ENCODE peak calls at places on chromosomes 7 and 10, in nine cellular contexts. One of them, this sample, is unnamed.
A peak's percentile ranks its signal among the peaks of the same experiment; 100 is the strongest.

GRCh38 chr7:141593134-141593533 is 41.9 kb downstream of the AGK start:
- DNase-seq in dorsolateral prefrontal cortex: no peak
- DNase-seq in astrocyte of the spinal cord: peak; percentile 68
- DNase-seq in HCT116: no peak
- DNase-seq in choroid plexus epithelial cell: peak; percentile 93
- DNase-seq in endothelial cell: no peak
- DNase-seq in K562: peak; percentile 87
- DNase-seq in bronchial epithelial cell: peak; percentile 7
- DNase-seq in fibroblast of the aortic adventitia: peak; percentile 53
- DNase-seq in this sample: no peak

GRCh38 chr7:79114875-79115274 is 338.6 kb downstream of the MAGI2 start:
- DNase-seq in endothelial cell: no peak
- DNase-seq in astrocyte of the spinal cord: no peak
- DNase-seq in HCT116: no peak
- DNase-seq in bronchial epithelial cell: no peak
- DNase-seq in choroid plexus epithelial cell: no peak
- DNase-seq in K562: no peak
- DNase-seq in fibroblast of the aortic adventitia: no peak
- DNase-seq in dorsolateral prefrontal cortex: no peak
- DNase-seq in this sample: no peak

GRCh38 chr10:73522263-73522662 is 26.4 kb upstream of the PPP3CB start:
- DNase-seq in dorsolateral prefrontal cortex: no peak
- DNase-seq in astrocyte of the spinal cord: no peak
- DNase-seq in bronchial epithelial cell: no peak
- DNase-seq in fibroblast of the aortic adventitia: peak; percentile 43
- DNase-seq in choroid plexus epithelial cell: no peak
- DNase-seq in HCT116: no peak
- DNase-seq in K562: no peak
- DNase-seq in endothelial cell: no peak
- DNase-seq in this sample: no peak

GRCh38 chr7:128840326-128841170 is 10.3 kb downstream of the FLNC start:
- DNase-seq in dorsolateral prefrontal cortex: no peak
- DNase-seq in endothelial cell: no peak
- DNase-seq in choroid plexus epithelial cell: no peak
- DNase-seq in HCT116: no peak
- DNase-seq in astrocyte of the spinal cord: no peak
- DNase-seq in K562: no peak
- DNase-seq in fibroblast of the aortic adventitia: no peak
- DNase-seq in bronchial epithelial cell: no peak
- DNase-seq in this sample: no peak

GRCh38 chr10:71294091-71294561 is 24.9 kb upstream of the SLC29A3 start:
- DNase-seq in K562: no peak
- DNase-seq in dorsolateral prefrontal cortex: no peak
- DNase-seq in bronchial epithelial cell: peak; percentile 42
- DNase-seq in HCT116: no peak
- DNase-seq in fibroblast of the aortic adventitia: no peak
- DNase-seq in endothelial cell: no peak
- DNase-seq in choroid plexus epithelial cell: no peak
- DNase-seq in astrocyte of the spinal cord: no peak
- DNase-seq in this sample: no peak

GRCh38 chr10:101397140-101397539 is 43.2 kb downstream of the BTRC start:
- DNase-seq in endothelial cell: peak; percentile 37
- DNase-seq in HCT116: peak; percentile 6
- DNase-seq in choroid plexus epithelial cell: peak; percentile 75
- DNase-seq in astrocyte of the spinal cord: peak; percentile 63
- DNase-seq in fibroblast of the aortic adventitia: peak; percentile 80
- DNase-seq in bronchial epithelial cell: peak; percentile 20
- DNase-seq in dorsolateral prefrontal cortex: no peak
- DNase-seq in K562: peak; percentile 21
- DNase-seq in this sample: no peak

GRCh38 chr7:150370612-150371071 is 2.0 kb downstream of the REPIN1 start:
- DNase-seq in astrocyte of the spinal cord: peak; percentile 62
- DNase-seq in K562: peak; percentile 5
- DNase-seq in HCT116: no peak
- DNase-seq in dorsolateral prefrontal cortex: no peak
- DNase-seq in bronchial epithelial cell: no peak
- DNase-seq in endothelial cell: no peak
- DNase-seq in choroid plexus epithelial cell: peak; percentile 61
- DNase-seq in fibroblast of the aortic adventitia: peak; percentile 58
- DNase-seq in this sample: no peak

GRCh38 chr7:19143930-19144574 is 1.2 kb downstream of the FERD3L start:
- DNase-seq in choroid plexus epithelial cell: no peak
- DNase-seq in HCT116: no peak
- DNase-seq in astrocyte of the spinal cord: no peak
- DNase-seq in endothelial cell: peak; percentile 23
- DNase-seq in dorsolateral prefrontal cortex: no peak
- DNase-seq in K562: no peak
- DNase-seq in bronchial epithelial cell: no peak
- DNase-seq in fibroblast of the aortic adventitia: no peak
- DNase-seq in this sample: no peak

GRCh38 chr7:64890761-64891666 is 12.1 kb upstream of the ZNF273 start:
- DNase-seq in choroid plexus epithelial cell: no peak
- DNase-seq in HCT116: no peak
- DNase-seq in astrocyte of the spinal cord: no peak
- DNase-seq in fibroblast of the aortic adventitia: peak; percentile 48
- DNase-seq in endothelial cell: no peak
- DNase-seq in dorsolateral prefrontal cortex: peak; percentile 50
- DNase-seq in K562: no peak
- DNase-seq in bronchial epithelial cell: peak; percentile 67
- DNase-seq in this sample: no peak

GRCh38 chr7:82358923-82359322 is 84.7 kb downstream of the CACNA2D1 start:
- DNase-seq in K562: no peak
- DNase-seq in fibroblast of the aortic adventitia: no peak
- DNase-seq in bronchial epithelial cell: no peak
- DNase-seq in dorsolateral prefrontal cortex: no peak
- DNase-seq in astrocyte of the spinal cord: no peak
- DNase-seq in endothelial cell: no peak
- DNase-seq in HCT116: no peak
- DNase-seq in choroid plexus epithelial cell: no peak
- DNase-seq in this sample: no peak

GRCh38 chr10:111233439-111233838 is 156.6 kb downstream of the ADRA2A start:
- DNase-seq in choroid plexus epithelial cell: no peak
- DNase-seq in astrocyte of the spinal cord: no peak
- DNase-seq in bronchial epithelial cell: no peak
- DNase-seq in HCT116: no peak
- DNase-seq in K562: no peak
- DNase-seq in fibroblast of the aortic adventitia: no peak
- DNase-seq in dorsolateral prefrontal cortex: no peak
- DNase-seq in endothelial cell: peak; percentile 42
- DNase-seq in this sample: no peak

GRCh38 chr7:7100432-7100849 is 81.9 kb upstream of the C1GALT1 start:
- DNase-seq in choroid plexus epithelial cell: peak; percentile 38
- DNase-seq in dorsolateral prefrontal cortex: no peak
- DNase-seq in K562: peak; percentile 91
- DNase-seq in HCT116: no peak
- DNase-seq in astrocyte of the spinal cord: peak; percentile 15
- DNase-seq in fibroblast of the aortic adventitia: no peak
- DNase-seq in bronchial epithelial cell: peak; percentile 97
- DNase-seq in endothelial cell: peak; percentile 17
- DNase-seq in this sample: no peak

GRCh38 chr7:11931306-11931705 is 99.3 kb upstream of the THSD7A start:
- DNase-seq in fibroblast of the aortic adventitia: no peak
- DNase-seq in K562: no peak
- DNase-seq in choroid plexus epithelial cell: peak; percentile 15
- DNase-seq in endothelial cell: no peak
- DNase-seq in bronchial epithelial cell: no peak
- DNase-seq in astrocyte of the spinal cord: no peak
- DNase-seq in dorsolateral prefrontal cortex: no peak
- DNase-seq in HCT116: no peak
- DNase-seq in this sample: no peak

GRCh38 chr10:124476043-124476725 is 14.6 kb downstream of the LHPP start:
- DNase-seq in endothelial cell: no peak
- DNase-seq in K562: no peak
- DNase-seq in fibroblast of the aortic adventitia: no peak
- DNase-seq in choroid plexus epithelial cell: no peak
- DNase-seq in astrocyte of the spinal cord: no peak
- DNase-seq in bronchial epithelial cell: no peak
- DNase-seq in dorsolateral prefrontal cortex: no peak
- DNase-seq in HCT116: no peak
- DNase-seq in this sample: peak; percentile 21

GRCh38 chr10:68049289-68050078 is 25.6 kb downstream of the HERC4 start:
- DNase-seq in dorsolateral prefrontal cortex: no peak
- DNase-seq in astrocyte of the spinal cord: no peak
- DNase-seq in choroid plexus epithelial cell: no peak
- DNase-seq in fibroblast of the aortic adventitia: no peak
- DNase-seq in endothelial cell: no peak
- DNase-seq in K562: no peak
- DNase-seq in bronchial epithelial cell: no peak
- DNase-seq in HCT116: no peak
- DNase-seq in this sample: no peak

GRCh38 chr7:131197920-131198610 is 129.6 kb upstream of the MKLN1 start:
- DNase-seq in astrocyte of the spinal cord: peak; percentile 64
- DNase-seq in dorsolateral prefrontal cortex: no peak
- DNase-seq in choroid plexus epithelial cell: peak; percentile 40
- DNase-seq in endothelial cell: no peak
- DNase-seq in bronchial epithelial cell: no peak
- DNase-seq in K562: no peak
- DNase-seq in fibroblast of the aortic adventitia: peak; percentile 52
- DNase-seq in HCT116: no peak
- DNase-seq in this sample: no peak

GRCh38 chr7:159144756-159145543 is at the start of gene VIPR2:
- DNase-seq in astrocyte of the spinal cord: no peak
- DNase-seq in K562: no peak
- DNase-seq in dorsolateral prefrontal cortex: no peak
- DNase-seq in choroid plexus epithelial cell: no peak
- DNase-seq in HCT116: no peak
- DNase-seq in endothelial cell: no peak
- DNase-seq in fibroblast of the aortic adventitia: no peak
- DNase-seq in bronchial epithelial cell: no peak
- DNase-seq in this sample: no peak

GRCh38 chr10:91090761-91091529 is 129.5 kb upstream of the PCGF5 start:
- DNase-seq in choroid plexus epithelial cell: peak; percentile 61
- DNase-seq in HCT116: no peak
- DNase-seq in fibroblast of the aortic adventitia: peak; percentile 6
- DNase-seq in bronchial epithelial cell: no peak
- DNase-seq in dorsolateral prefrontal cortex: no peak
- DNase-seq in astrocyte of the spinal cord: peak; percentile 14
- DNase-seq in K562: no peak
- DNase-seq in endothelial cell: no peak
- DNase-seq in this sample: no peak
- TF ChIP-seq CTCF in choroid plexus epithelial cell: peak; percentile 62
- TF ChIP-seq CTCF in HCT116: no peak
- TF ChIP-seq CTCF in fibroblast of the aortic adventitia: peak; percentile 30
- TF ChIP-seq CTCF in bronchial epithelial cell: no peak
- TF ChIP-seq CTCF in dorsolateral prefrontal cortex: no peak
- TF ChIP-seq CTCF in astrocyte of the spinal cord: peak; percentile 40
- TF ChIP-seq CTCF in K562: no peak
- TF ChIP-seq CTCF in endothelial cell: no peak
- TF ChIP-seq CTCF in this sample: no peak

GRCh38 chr10:115580239-115580638 is 487.1 kb downstream of the ATRNL1 start:
- DNase-seq in K562: no peak
- DNase-seq in endothelial cell: no peak
- DNase-seq in fibroblast of the aortic adventitia: no peak
- DNase-seq in HCT116: no peak
- DNase-seq in bronchial epithelial cell: no peak
- DNase-seq in astrocyte of the spinal cord: no peak
- DNase-seq in dorsolateral prefrontal cortex: no peak
- DNase-seq in choroid plexus epithelial cell: no peak
- DNase-seq in this sample: no peak
- TF ChIP-seq CTCF in K562: no peak
- TF ChIP-seq CTCF in endothelial cell: peak; percentile 20
- TF ChIP-seq CTCF in fibroblast of the aortic adventitia: no peak
- TF ChIP-seq CTCF in HCT116: no peak
- TF ChIP-seq CTCF in bronchial epithelial cell: no peak
- TF ChIP-seq CTCF in astrocyte of the spinal cord: no peak
- TF ChIP-seq CTCF in dorsolateral prefrontal cortex: no peak
- TF ChIP-seq CTCF in choroid plexus epithelial cell: peak; percentile 20
- TF ChIP-seq CTCF in this sample: no peak

GRCh38 chr10:125564570-125564969 is 118.4 kb downstream of the TEX36 start:
- DNase-seq in astrocyte of the spinal cord: no peak
- DNase-seq in dorsolateral prefrontal cortex: no peak
- DNase-seq in HCT116: no peak
- DNase-seq in endothelial cell: no peak
- DNase-seq in choroid plexus epithelial cell: no peak
- DNase-seq in fibroblast of the aortic adventitia: no peak
- DNase-seq in K562: no peak
- DNase-seq in bronchial epithelial cell: no peak
- DNase-seq in this sample: no peak

GRCh38 chr10:125559210-125559609 is 123.8 kb downstream of the TEX36 start:
- DNase-seq in bronchial epithelial cell: no peak
- DNase-seq in HCT116: no peak
- DNase-seq in astrocyte of the spinal cord: no peak
- DNase-seq in dorsolateral prefrontal cortex: no peak
- DNase-seq in endothelial cell: no peak
- DNase-seq in K562: no peak
- DNase-seq in fibroblast of the aortic adventitia: no peak
- DNase-seq in choroid plexus epithelial cell: no peak
- DNase-seq in this sample: no peak

GRCh38 chr10:125567529-125567928 is 115.4 kb downstream of the TEX36 start:
- DNase-seq in choroid plexus epithelial cell: no peak
- DNase-seq in K562: no peak
- DNase-seq in HCT116: no peak
- DNase-seq in bronchial epithelial cell: no peak
- DNase-seq in dorsolateral prefrontal cortex: no peak
- DNase-seq in endothelial cell: no peak
- DNase-seq in fibroblast of the aortic adventitia: no peak
- DNase-seq in astrocyte of the spinal cord: no peak
- DNase-seq in this sample: no peak

GRCh38 chr10:125560947-125561346 is 122.0 kb downstream of the TEX36 start:
- DNase-seq in fibroblast of the aortic adventitia: no peak
- DNase-seq in bronchial epithelial cell: no peak
- DNase-seq in astrocyte of the spinal cord: no peak
- DNase-seq in endothelial cell: no peak
- DNase-seq in HCT116: no peak
- DNase-seq in choroid plexus epithelial cell: no peak
- DNase-seq in K562: no peak
- DNase-seq in dorsolateral prefrontal cortex: no peak
- DNase-seq in this sample: no peak

GRCh38 chr10:125562737-125563136 is 120.2 kb downstream of the TEX36 start:
- DNase-seq in choroid plexus epithelial cell: no peak
- DNase-seq in dorsolateral prefrontal cortex: no peak
- DNase-seq in fibroblast of the aortic adventitia: no peak
- DNase-seq in bronchial epithelial cell: no peak
- DNase-seq in K562: no peak
- DNase-seq in endothelial cell: no peak
- DNase-seq in astrocyte of the spinal cord: no peak
- DNase-seq in HCT116: peak; percentile 37
- DNase-seq in this sample: no peak
- TF ChIP-seq CTCF in choroid plexus epithelial cell: no peak
- TF ChIP-seq CTCF in dorsolateral prefrontal cortex: no peak
- TF ChIP-seq CTCF in fibroblast of the aortic adventitia: no peak
- TF ChIP-seq CTCF in bronchial epithelial cell: peak; percentile 16
- TF ChIP-seq CTCF in K562: peak; percentile 41
- TF ChIP-seq CTCF in endothelial cell: no peak
- TF ChIP-seq CTCF in astrocyte of the spinal cord: no peak
- TF ChIP-seq CTCF in HCT116: peak; percentile 67
- TF ChIP-seq CTCF in this sample: no peak

DNA sequence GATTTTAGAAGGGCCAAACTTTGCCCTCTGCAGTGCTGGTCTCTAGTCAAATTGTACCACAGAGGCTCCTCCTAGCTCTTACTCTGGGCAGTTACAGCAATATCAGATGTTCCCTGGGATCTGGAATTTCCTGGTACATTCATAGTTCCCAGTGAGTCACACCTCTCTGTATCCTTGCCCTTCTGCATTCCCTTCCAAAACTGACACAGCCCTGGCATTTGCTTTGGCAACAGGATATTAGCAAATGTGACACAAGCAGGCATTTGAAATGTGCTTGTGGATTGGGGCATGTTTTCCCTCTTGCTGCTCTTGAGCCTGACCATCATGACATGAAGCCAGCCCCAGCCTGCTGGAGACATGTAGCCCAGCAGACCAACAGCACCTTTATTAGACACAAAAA is 284.7 kb upstream of the AKR1E2 start:
- DNase-seq in bronchial epithelial cell: peak; percentile 99
- DNase-seq in choroid plexus epithelial cell: peak; percentile 81
- DNase-seq in endothelial cell: no peak
- DNase-seq in dorsolateral prefrontal cortex: no peak
- DNase-seq in K562: no peak
- DNase-seq in fibroblast of the aortic adventitia: peak; percentile 90
- DNase-seq in astrocyte of the spinal cord: peak; percentile 91
- DNase-seq in HCT116: peak; percentile 81
- DNase-seq in this sample: peak; percentile 53
- TF ChIP-seq CTCF in bronchial epithelial cell: peak; percentile 50
- TF ChIP-seq CTCF in choroid plexus epithelial cell: peak; percentile 38
- TF ChIP-seq CTCF in endothelial cell: no peak
- TF ChIP-seq CTCF in dorsolateral prefrontal cortex: no peak
- TF ChIP-seq CTCF in K562: no peak
- TF ChIP-seq CTCF in fibroblast of the aortic adventitia: peak; percentile 52
- TF ChIP-seq CTCF in astrocyte of the spinal cord: peak; percentile 37
- TF ChIP-seq CTCF in HCT116: no peak
- TF ChIP-seq CTCF in this sample: no peak